ENCODE peak calls at places on chromosomes 7 and 10, in nine cellular contexts. E is epithelial cell of esophagus, K is left ventricle myocardium inferior, D is Peyer's patch, R is HL-60, Q is foreskin fibroblast, H is AG09309, U is type B pancreatic cell, M is lower lobe of right lung. I is an unnamed sample.

GRCh38 chr10:106043833-106044232 is 1120.7 kb downstream of the SORCS1 start:
- DNase-seq in H (no peak), D (no peak), M (no peak), U (no peak), E (no peak), K (no peak), Q (peak), R (no peak), I (peak)

GRCh38 chr7:33965116-33965827 is 59.9 kb downstream of the BMPER start:
- DNase-seq in Q (no peak), D (no peak), R (no peak), E (no peak), M (no peak), U (no peak), H (no peak), K (no peak), I (no peak)

GRCh38 chr10:118471863-118472262 is 123.6 kb downstream of the PRLHR start:
- DNase-seq in Q (peak), E (peak), K (no peak), D (no peak), R (no peak), U (no peak), M (no peak), H (no peak), I (peak)

GRCh38 chr7:129739427-129739826 is 127.9 kb downstream of the NRF1 start:
- DNase-seq in M (no peak), K (no peak), Q (peak), E (peak), H (no peak), U (no peak), D (no peak), R (no peak), I (no peak)

GRCh38 chr10:34723746-34724145 is 91.3 kb downstream of the PARD3 start:
- DNase-seq in D (peak), H (peak), E (peak), R (no peak), Q (peak), M (no peak), U (no peak), K (no peak), I (peak)

GRCh38 chr7:117152213-117153007 is 170.4 kb downstream of the WNT2 start:
- DNase-seq in M (no peak), U (no peak), E (no peak), R (no peak), D (no peak), Q (no peak), H (no peak), K (no peak), I (no peak)

GRCh38 chr7:151380199-151381082 is 29.4 kb downstream of the WDR86 start:
- DNase-seq in D (no peak), K (no peak), Q (no peak), U (no peak), E (no peak), M (no peak), H (no peak), R (no peak), I (no peak)

GRCh38 chr10:71575446-71575845 is 144.1 kb downstream of the C10orf105 start:
- DNase-seq in D (no peak), K (peak), H (no peak), M (no peak), Q (no peak), R (no peak), U (no peak), E (no peak), I (no peak)

GRCh38 chr10:52566471-52567246 is 205.9 kb downstream of the MBL2 start:
- DNase-seq in D (no peak), H (peak), M (no peak), U (no peak), R (no peak), K (no peak), E (peak), Q (peak), I (peak)

GRCh38 chr7:138001529-138002095 is at the start of gene CREB3L2:
- DNase-seq in Q (no peak), R (peak), E (peak), H (no peak), K (peak), M (peak), D (peak), U (peak), I (no peak)
- TF ChIP-seq CTCF in Q (no peak), R (no peak), E (no peak), H (no peak), K (no peak), M (no peak), D (no peak), U (no peak), I (no peak)

GRCh38 chr10:61477469-61477868 is 24.3 kb upstream of the TMEM26 start:
- DNase-seq in U (no peak), R (no peak), H (no peak), M (no peak), Q (no peak), D (no peak), E (no peak), K (no peak), I (no peak)

GRCh38 chr10:61476529-61476928 is 23.3 kb upstream of the TMEM26 start:
- DNase-seq in K (no peak), H (no peak), M (no peak), R (no peak), E (no peak), D (no peak), U (no peak), Q (no peak), I (no peak)

GRCh38 chr10:61481597-61481996 is 28.4 kb upstream of the TMEM26 start:
- DNase-seq in Q (no peak), E (no peak), D (no peak), M (no peak), K (no peak), R (no peak), U (no peak), H (no peak), I (no peak)

GRCh38 chr10:61480226-61480625 is 27.0 kb upstream of the TMEM26 start:
- DNase-seq in U (no peak), K (no peak), M (no peak), R (no peak), E (no peak), H (no peak), Q (no peak), D (no peak), I (no peak)

GRCh38 chr10:61478621-61479312 is 25.6 kb upstream of the TMEM26 start:
- DNase-seq in H (no peak), R (no peak), K (no peak), E (peak), Q (no peak), D (no peak), M (no peak), U (no peak), I (no peak)
- TF ChIP-seq CTCF in H (peak), R (no peak), K (no peak), E (no peak), Q (no peak), D (no peak), M (no peak), U (no peak), I (no peak)

GRCh38 chr7:18902892-18903291 is 214.5 kb downstream of the TWIST1 start:
- DNase-seq in H (no peak), U (no peak), K (no peak), R (no peak), Q (no peak), E (peak), D (no peak), M (no peak), I (no peak)

GRCh38 chr7:18903676-18904075 is 213.8 kb downstream of the TWIST1 start:
- DNase-seq in K (no peak), U (no peak), M (no peak), E (no peak), R (no peak), D (no peak), H (no peak), Q (peak), I (no peak)

GRCh38 chr7:18901881-18902280 is 215.6 kb downstream of the TWIST1 start:
- DNase-seq in E (no peak), M (no peak), D (no peak), R (no peak), H (no peak), K (no peak), U (no peak), Q (no peak), I (no peak)

GRCh38 chr7:18901351-18901750 is 216.1 kb downstream of the TWIST1 start:
- DNase-seq in K (no peak), H (no peak), Q (no peak), M (no peak), D (no peak), R (no peak), E (no peak), U (no peak), I (no peak)

GRCh38 chr7:18906901-18907300 is 210.5 kb downstream of the TWIST1 start:
- DNase-seq in K (no peak), D (no peak), H (no peak), E (no peak), Q (no peak), R (no peak), U (no peak), M (no peak), I (no peak)
- TF ChIP-seq CTCF in K (no peak), D (no peak), H (no peak), E (no peak), Q (no peak), R (no peak), U (no peak), M (no peak), I (no peak)

GRCh38 chr10:100670828-100671479 is 74.4 kb upstream of the PAX2 start:
- DNase-seq in E (no peak), M (peak), Q (no peak), R (peak), D (peak), K (no peak), H (no peak), U (no peak), I (no peak)
- TF ChIP-seq CTCF in E (no peak), M (peak), Q (peak), R (peak), D (peak), K (peak), H (peak), U (peak), I (peak)

DNA sequence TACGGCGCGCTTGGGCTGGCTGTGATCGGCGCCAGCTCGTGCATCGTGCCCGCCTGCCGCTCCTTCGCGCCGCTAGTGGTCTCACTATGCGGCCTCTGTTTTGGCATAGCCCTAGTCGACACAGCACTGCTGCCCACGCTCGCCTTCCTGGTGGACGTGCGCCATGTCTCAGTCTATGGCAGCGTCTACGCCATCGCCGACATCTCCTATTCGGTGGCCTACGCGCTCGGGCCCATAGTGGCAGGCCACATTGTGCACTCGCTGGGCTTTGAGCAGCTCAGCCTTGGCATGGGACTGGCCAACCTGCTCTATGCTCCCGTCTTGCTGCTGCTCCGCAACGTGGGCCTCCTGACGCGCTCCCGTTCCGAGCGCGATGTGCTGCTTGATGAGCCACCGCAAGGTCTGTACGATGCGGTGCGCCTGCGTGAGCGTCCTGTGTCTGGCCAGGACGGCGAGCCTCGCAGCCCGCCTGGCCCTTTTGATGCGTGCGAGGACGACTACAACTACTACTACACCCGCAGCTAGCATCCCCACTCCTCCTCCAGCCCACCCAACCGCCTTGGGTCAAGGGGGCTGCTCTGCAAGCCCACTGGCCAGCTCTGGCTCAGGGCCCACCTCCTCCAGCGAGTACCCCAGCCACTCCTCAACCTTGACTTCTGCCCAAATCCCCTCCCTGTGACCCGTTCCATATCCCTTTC is 1.9 kb downstream of the SLC18A3 start:
- DNase-seq in H (no peak), U (no peak), R (no peak), Q (no peak), K (no peak), M (no peak), E (no peak), D (peak), I (no peak)
- TF ChIP-seq CTCF in H (no peak), U (no peak), R (no peak), Q (no peak), K (no peak), M (no peak), E (no peak), D (no peak), I (no peak)

GRCh38 chr7:66907731-66908130 is 13.3 kb upstream of the TMEM248 start:
- DNase-seq in R (no peak), U (no peak), K (no peak), H (no peak), M (no peak), E (no peak), D (no peak), Q (no peak), I (no peak)

GRCh38 chr7:66903360-66904062 is 17.5 kb upstream of the TMEM248 start:
- DNase-seq in U (no peak), R (no peak), H (no peak), D (no peak), M (no peak), Q (no peak), K (no peak), E (no peak), I (no peak)

GRCh38 chr7:66905243-66905642 is 15.8 kb upstream of the TMEM248 start:
- DNase-seq in E (no peak), M (no peak), H (no peak), K (no peak), R (peak), U (no peak), Q (no peak), D (no peak), I (no peak)

GRCh38 chr7:66904063-66904593 is 16.9 kb upstream of the TMEM248 start:
- DNase-seq in E (no peak), M (no peak), K (no peak), D (no peak), U (no peak), Q (no peak), R (no peak), H (no peak), I (no peak)

GRCh38 chr7:66905689-66906088 is 15.3 kb upstream of the TMEM248 start:
- DNase-seq in U (no peak), E (no peak), K (no peak), H (no peak), M (no peak), Q (no peak), D (no peak), R (no peak), I (no peak)
- TF ChIP-seq CTCF in U (peak), E (no peak), K (no peak), H (peak), M (no peak), Q (no peak), D (no peak), R (no peak), I (no peak)